ENCODE peak calls at places on chromosomes 13 and 19, in nine cellular contexts. C is CD8-positive, alpha-beta memory T cell; U is neuronal stem cell; Z is fibroblast of gingiva; G is IMR-90; W is stimulated activated CD8-positive, alpha-beta memory T cell treated with anti-CD3 and anti-CD28 coated beads, Interleukin-7, amount 100 ng/mL, for 1 hour; F is omental fat pad; T is activated T-helper 1 cell treated with anti-CD3 and anti-CD28 coated beads, Interleukin-2, amount 50 U/mL, for 16 hours; E is activated naive CD4-positive, alpha-beta T cell treated with anti-CD3 and anti-CD28 coated beads, Interleukin-2, amount 10 ng/mL, durations not matched to agents 7 days and 5 days. X is an unnamed sample.

GRCh38 chr13:46176756-46177155 is 5.2 kb downstream of the LCP1 start:
- DNase-seq in C (no peak), U (no peak), Z (no peak), G (no peak), W (no peak), F (no peak), T (no peak), E (no peak), X (no peak)

GRCh38 chr19:34104099-34104498 is 68.2 kb upstream of the LSM14A start:
- DNase-seq in C (no peak), U (no peak), Z (no peak), G (no peak), W (no peak), F (no peak), T (no peak), E (no peak), X (no peak)

GRCh38 chr13:26895808-26896466 is 135.4 kb upstream of the GPR12 start:
- DNase-seq in C (no peak), U (no peak), Z (no peak), G (no peak), W (no peak), F (no peak), T (no peak), E (no peak), X (no peak)

GRCh38 chr19:14401468-14401867 is 17.7 kb downstream of the DDX39A start:
- DNase-seq in C (no peak), U (no peak), Z (no peak), G (no peak), W (no peak), F (no peak), T (no peak), E (no peak), X (no peak)

GRCh38 chr13:103730407-103730806 is 664.2 kb upstream of the SLC10A2 start:
- DNase-seq in C (no peak), U (no peak), Z (no peak), G (no peak), W (no peak), F (no peak), T (no peak), E (no peak), X (no peak)

GRCh38 chr13:40233731-40234195 is 432.7 kb downstream of the FOXO1 start:
- DNase-seq in C (no peak), U (no peak), Z (no peak), G (no peak), W (no peak), F (no peak), T (no peak), E (no peak), X (no peak)

GRCh38 chr19:34232566-34233481 is 21.5 kb upstream of the GARRE1 start:
- DNase-seq in C (no peak), U (no peak), Z (peak; percentile 83), G (peak; percentile 96), W (no peak), F (no peak), T (no peak), E (peak; percentile 48), X (no peak)

GRCh38 chr19:48364564-48365363 is 597 bp downstream of the SYNGR4 start:
- DNase-seq in C (no peak), U (no peak), Z (no peak), G (no peak), W (no peak), F (no peak), T (no peak), E (no peak), X (no peak)

GRCh38 chr13:47397739-47398138 is 500.9 kb upstream of the HTR2A start:
- DNase-seq in C (no peak), U (no peak), Z (no peak), G (peak; percentile 80), W (no peak), F (no peak), T (no peak), E (no peak), X (no peak)

GRCh38 chr19:10262771-10263170 is 8.1 kb upstream of the ICAM1 start:
- DNase-seq in C (no peak), U (no peak), Z (no peak), G (peak; percentile 65), W (no peak), F (no peak), T (no peak), E (no peak), X (no peak)

GRCh38 chr19:13241321-13242104 is 91.3 kb downstream of the IER2 start:
- DNase-seq in C (no peak), U (no peak), Z (no peak), G (no peak), W (no peak), F (no peak), T (no peak), E (no peak), X (no peak)

GRCh38 chr19:5318306-5318705 is 22.3 kb downstream of the PTPRS start:
- DNase-seq in C (no peak), U (no peak), Z (no peak), G (no peak), W (no peak), F (no peak), T (no peak), E (no peak), X (no peak)

GRCh38 chr13:82751221-82751620 is 1131.1 kb downstream of the SLITRK1 start:
- DNase-seq in C (no peak), U (no peak), Z (peak; percentile 64), G (no peak), W (no peak), F (no peak), T (no peak), E (no peak), X (no peak)

GRCh38 chr19:49338691-49339363 is 3.6 kb downstream of the CD37 start:
- DNase-seq in C (no peak), U (peak; percentile 75), Z (no peak), G (no peak), W (no peak), F (peak; percentile 73), T (no peak), E (no peak), X (peak; percentile 29)

GRCh38 chr19:13972368-13973155 is 20.3 kb downstream of the DCAF15 start:
- DNase-seq in C (no peak), U (no peak), Z (no peak), G (no peak), W (no peak), F (no peak), T (no peak), E (no peak), X (no peak)

GRCh38 chr19:18735324-18735723 is 51.8 kb downstream of the CRTC1 start:
- DNase-seq in C (no peak), U (no peak), Z (no peak), G (no peak), W (no peak), F (no peak), T (no peak), E (no peak), X (no peak)

GRCh38 chr13:33543089-33543459 is 257.5 kb upstream of the STARD13 start:
- DNase-seq in C (no peak), U (no peak), Z (no peak), G (no peak), W (no peak), F (no peak), T (no peak), E (no peak), X (no peak)